ENCODE peak calls at places on chromosomes 13 and 19, in ten cellular contexts. I, J, O, F, B, V, Q, U, P and W are unnamed samples.

GRCh38 chr19:33226550-33227241 is 1.0 kb upstream of the SLC7A10 start:
- DNase-seq in I (no peak), J (no peak), O (peak; percentile 68), F (no peak), B (no peak), V (no peak), Q (no peak), U (peak; percentile 22), P (no peak), W (no peak)

GRCh38 chr13:94073006-94073744 is 406.3 kb downstream of the DCT start:
- DNase-seq in I (no peak), J (no peak), O (no peak), F (no peak), B (no peak), V (no peak), Q (no peak), U (no peak), P (no peak), W (no peak)

GRCh38 chr19:5586300-5587070 is 18.7 kb upstream of the TINCR start:
- DNase-seq in I (no peak), J (peak; percentile 50), O (no peak), F (no peak), B (no peak), V (no peak), Q (no peak), U (no peak), P (no peak), W (no peak)

GRCh38 chr19:46717716-46718143 is 816 bp upstream of the PRKD2 start:
- DNase-seq in I (no peak), J (peak; percentile 60), O (no peak), F (no peak), B (no peak), V (no peak), Q (no peak), U (no peak), P (no peak), W (no peak)

GRCh38 chr19:27772059-27772458 is 1440.9 kb downstream of the UQCRFS1 start:
- DNase-seq in I (no peak), J (no peak), O (no peak), F (no peak), B (no peak), V (no peak), Q (no peak), U (no peak), P (no peak), W (no peak)

GRCh38 chr19:7505682-7506384 is 10.1 kb upstream of the ZNF358 start:
- DNase-seq in I (peak; percentile 45), J (peak; percentile 71), O (peak; percentile 65), F (no peak), B (no peak), V (peak; percentile 45), Q (no peak), U (no peak), P (no peak), W (no peak)

GRCh38 chr19:685457-685931 is 9.3 kb downstream of the FSTL3 start:
- DNase-seq in I (no peak), J (no peak), O (no peak), F (no peak), B (no peak), V (no peak), Q (no peak), U (no peak), P (no peak), W (no peak)

GRCh38 chr19:37505958-37506386 is 767 bp upstream of the ZNF793 start:
- DNase-seq in I (no peak), J (peak; percentile 21), O (no peak), F (no peak), B (no peak), V (no peak), Q (no peak), U (peak; percentile 3), P (no peak), W (no peak)

GRCh38 chr13:98927954-98928927 is 49.6 kb downstream of the DOCK9 start:
- DNase-seq in I (no peak), J (no peak), O (no peak), F (no peak), B (no peak), V (no peak), Q (no peak), U (peak; percentile 12), P (no peak), W (no peak)

GRCh38 chr19:3178377-3178972 is at the start of gene S1PR4:
- DNase-seq in I (no peak), J (peak; percentile 81), O (no peak), F (no peak), B (peak; percentile 81), V (no peak), Q (peak; percentile 64), U (no peak), P (peak; percentile 80), W (peak; percentile 54)

GRCh38 chr13:110628477-110628793 is 13.1 kb downstream of the NAXD start:
- DNase-seq in I (no peak), J (no peak), O (no peak), F (no peak), B (no peak), V (no peak), Q (no peak), U (no peak), P (no peak), W (no peak)

GRCh38 chr13:33186851-33187250 is 98.7 kb downstream of the STARD13 start:
- DNase-seq in I (no peak), J (no peak), O (no peak), F (peak; percentile 62), B (no peak), V (no peak), Q (no peak), U (no peak), P (no peak), W (no peak)

GRCh38 chr13:75415720-75416119 is 66.2 kb downstream of the TBC1D4 start:
- DNase-seq in I (no peak), J (no peak), O (no peak), F (no peak), B (no peak), V (no peak), Q (no peak), U (no peak), P (no peak), W (no peak)

GRCh38 chr13:38309397-38309796 is 40.3 kb upstream of the UFM1 start:
- DNase-seq in I (no peak), J (no peak), O (no peak), F (no peak), B (no peak), V (no peak), Q (no peak), U (no peak), P (no peak), W (no peak)

GRCh38 chr19:6070179-6071102 is 39.9 kb downstream of the RFX2 start:
- DNase-seq in I (no peak), J (no peak), O (no peak), F (no peak), B (no peak), V (no peak), Q (no peak), U (no peak), P (no peak), W (no peak)

GRCh38 chr19:29387586-29387985 is 138.2 kb upstream of the VSTM2B start:
- DNase-seq in I (no peak), J (no peak), O (no peak), F (no peak), B (no peak), V (no peak), Q (no peak), U (no peak), P (no peak), W (no peak)

GRCh38 chr19:46299004-46299509 is 2.2 kb downstream of the HIF3A start:
- DNase-seq in I (peak; percentile 93), J (no peak), O (peak; percentile 92), F (no peak), B (peak; percentile 99), V (no peak), Q (no peak), U (peak; percentile 95), P (no peak), W (no peak)

GRCh38 chr19:20066861-20067260 is 10.9 kb upstream of the ZNF90 start:
- DNase-seq in I (no peak), J (no peak), O (no peak), F (no peak), B (no peak), V (no peak), Q (no peak), U (no peak), P (no peak), W (no peak)

GRCh38 chr19:18712981-18713380 is 29.5 kb downstream of the CRTC1 start:
- DNase-seq in I (no peak), J (no peak), O (no peak), F (no peak), B (no peak), V (no peak), Q (no peak), U (no peak), P (no peak), W (no peak)